ENCODE peak calls at places on chromosome 12, in five cellular contexts. G is Karpas-422, N is HCT116, X is ACHN, I is immature natural killer cell. V is an unnamed sample.

GRCh38 chr12:122867701-122868461 is 28.0 kb downstream of the VPS37B start:
- DNase-seq in I (no peak), X (peak; percentile 43), G (peak; percentile 66), N (no peak), V (peak; percentile 54)

GRCh38 chr12:88308825-88309224 is 166.7 kb downstream of the TMTC3 start:
- DNase-seq in G (no peak), X (no peak), N (no peak), I (no peak), V (no peak)

GRCh38 chr12:53194973-53195372 is 12.1 kb downstream of the ITGB7 start:
- DNase-seq in N (no peak), I (no peak), X (no peak), G (peak; percentile 40), V (no peak)

GRCh38 chr12:5665615-5666014 is 233.7 kb downstream of the NTF3 start:
- DNase-seq in G (no peak), X (peak; percentile 100), N (no peak), I (no peak), V (no peak)

GRCh38 chr12:92036061-92036620 is 109.5 kb downstream of the BTG1 start:
- DNase-seq in I (no peak), X (no peak), G (no peak), N (no peak), V (no peak)

GRCh38 chr12:128682542-128683315 is 141.0 kb downstream of the SLC15A4 start:
- DNase-seq in N (no peak), X (no peak), G (no peak), I (no peak), V (no peak)

GRCh38 chr12:27142102-27142721 is 59.8 kb upstream of the C12orf71 start:
- DNase-seq in X (peak; percentile 89), I (peak; percentile 45), N (peak; percentile 60), G (peak; percentile 80), V (peak; percentile 91)

GRCh38 chr12:105874121-105874520 is 264.6 kb downstream of the NUAK1 start:
- DNase-seq in N (no peak), I (no peak), G (no peak), X (no peak), V (no peak)

GRCh38 chr12:49358548-49359141 is 8.6 kb upstream of the SPATS2 start:
- DNase-seq in G (peak; percentile 93), I (peak; percentile 70), X (peak; percentile 78), N (peak; percentile 84), V (peak; percentile 85)

GRCh38 chr12:27332407-27333310 is at the start of gene BMAL2:
- DNase-seq in N (no peak), X (peak; percentile 80), G (no peak), I (peak; percentile 21), V (peak; percentile 86)

GRCh38 chr12:51118706-51119105 is 35.3 kb upstream of the CSRNP2 start:
- DNase-seq in G (no peak), N (peak; percentile 86), X (peak; percentile 95), I (no peak), V (no peak)

GRCh38 chr12:105331805-105332251 is 1.3 kb downstream of the C12orf75 start:
- DNase-seq in G (peak; percentile 70), I (peak; percentile 44), N (no peak), X (peak; percentile 42), V (peak; percentile 64)

GRCh38 chr12:84497819-84498218 is 414.8 kb downstream of the SLC6A15 start:
- DNase-seq in I (no peak), X (peak; percentile 54), G (peak; percentile 65), N (peak; percentile 16), V (peak; percentile 37)

GRCh38 chr12:11688379-11688778 is 38.9 kb downstream of the ETV6 start:
- DNase-seq in I (no peak), X (no peak), N (no peak), G (no peak), V (no peak)

GRCh38 chr12:52022841-52023181 is 16.1 kb downstream of the TAMALIN start:
- DNase-seq in I (no peak), X (no peak), N (no peak), G (no peak), V (no peak)

GRCh38 chr12:64522316-64522715 is 70.4 kb downstream of the TBK1 start:
- DNase-seq in N (no peak), X (no peak), I (no peak), G (no peak), V (peak; percentile 94)

GRCh38 chr12:45183263-45183662 is 32.6 kb upstream of the ANO6 start:
- DNase-seq in I (no peak), G (no peak), N (no peak), X (peak; percentile 36), V (no peak)

GRCh38 chr12:121448771-121449315 is 48.9 kb downstream of the RNF34 start:
- DNase-seq in N (no peak), I (no peak), G (no peak), X (no peak), V (no peak)

GRCh38 chr12:26789731-26790644 is 43.0 kb downstream of the ITPR2 start:
- DNase-seq in N (no peak), I (no peak), G (no peak), X (peak; percentile 68), V (no peak)

GRCh38 chr12:51171884-51172514 is 936 bp downstream of the TFCP2 start:
- DNase-seq in X (peak; percentile 65), I (no peak), G (peak; percentile 62), N (no peak), V (peak; percentile 54)

GRCh38 chr12:13135336-13136178 is 32.1 kb upstream of the GSG1 start:
- DNase-seq in N (peak; percentile 47), X (peak; percentile 95), G (no peak), I (no peak), V (no peak)

GRCh38 chr12:104964167-104964566 is 6.1 kb upstream of the SLC41A2 start:
- DNase-seq in N (no peak), I (no peak), X (no peak), G (no peak), V (no peak)

GRCh38 chr12:131460516-131460915 is 250.4 kb upstream of the SFSWAP start:
- DNase-seq in G (no peak), X (no peak), I (no peak), N (no peak), V (no peak)

GRCh38 chr12:54040148-54040494 is 7.3 kb downstream of the HOXC5 start:
- DNase-seq in X (peak; percentile 45), I (no peak), G (peak; percentile 78), N (no peak), V (no peak)

GRCh38 chr12:55718020-55718419 is 2.2 kb upstream of the RDH5 start:
- DNase-seq in X (no peak), I (no peak), N (no peak), G (no peak), V (no peak)

GRCh38 chr12:51269174-51270066 is 795 bp downstream of the SMAGP start:
- DNase-seq in G (no peak), I (peak; percentile 38), X (peak; percentile 72), N (no peak), V (peak; percentile 37)

GRCh38 chr12:104682790-104683279 is 226.1 kb downstream of the CHST11 start:
- DNase-seq in N (no peak), X (no peak), G (peak; percentile 43), I (peak; percentile 83), V (peak; percentile 93)

GRCh38 chr12:85179680-85180300 is 100.2 kb upstream of the ALX1 start:
- DNase-seq in I (no peak), N (no peak), X (no peak), G (no peak), V (no peak)